ENCODE peak calls at places on chromosomes 6 and 20, in ten cellular contexts. One of them, this sample, is unnamed.

GRCh38 chr6:170178561-170179477 is 112.1 kb downstream of the DLL1 start:
- DNase-seq in COR-L47: peak
- DNase-seq in HEK293T: no peak
- DNase-seq in HFFc6: peak
- DNase-seq in transverse colon: peak
- DNase-seq in KBM-7: no peak
- DNase-seq in caudate nucleus: no peak
- DNase-seq in GM06990: no peak
- DNase-seq in iPS DF 19.7: no peak
- DNase-seq in SK-N-SH: peak
- DNase-seq in this sample: peak

GRCh38 chr20:2230671-2231488 is 64.9 kb upstream of the TGM3 start:
- DNase-seq in caudate nucleus: no peak
- DNase-seq in SK-N-SH: no peak
- DNase-seq in transverse colon: peak
- DNase-seq in iPS DF 19.7: no peak
- DNase-seq in GM06990: no peak
- DNase-seq in HEK293T: no peak
- DNase-seq in HFFc6: peak
- DNase-seq in COR-L47: no peak
- DNase-seq in KBM-7: no peak
- DNase-seq in this sample: peak

GRCh38 chr20:11376998-11377397 is 540.7 kb upstream of the BTBD3 start:
- DNase-seq in iPS DF 19.7: no peak
- DNase-seq in KBM-7: no peak
- DNase-seq in HEK293T: no peak
- DNase-seq in transverse colon: no peak
- DNase-seq in SK-N-SH: no peak
- DNase-seq in COR-L47: no peak
- DNase-seq in GM06990: no peak
- DNase-seq in caudate nucleus: no peak
- DNase-seq in HFFc6: no peak
- DNase-seq in this sample: no peak

GRCh38 chr6:32945106-32945761 is 4.4 kb upstream of the HLA-DMB start:
- DNase-seq in iPS DF 19.7: no peak
- DNase-seq in SK-N-SH: no peak
- DNase-seq in HEK293T: no peak
- DNase-seq in transverse colon: peak
- DNase-seq in GM06990: peak
- DNase-seq in HFFc6: no peak
- DNase-seq in COR-L47: no peak
- DNase-seq in caudate nucleus: no peak
- DNase-seq in KBM-7: peak
- DNase-seq in this sample: no peak

GRCh38 chr6:142548571-142548970 is 246.8 kb downstream of the ADGRG6 start:
- DNase-seq in HFFc6: no peak
- DNase-seq in HEK293T: no peak
- DNase-seq in transverse colon: no peak
- DNase-seq in iPS DF 19.7: no peak
- DNase-seq in KBM-7: no peak
- DNase-seq in caudate nucleus: no peak
- DNase-seq in SK-N-SH: no peak
- DNase-seq in GM06990: no peak
- DNase-seq in COR-L47: no peak
- DNase-seq in this sample: no peak

GRCh38 chr6:24524801-24525200 is 30.0 kb downstream of the ALDH5A1 start:
- DNase-seq in KBM-7: peak
- DNase-seq in HFFc6: peak
- DNase-seq in transverse colon: no peak
- DNase-seq in caudate nucleus: no peak
- DNase-seq in HEK293T: peak
- DNase-seq in GM06990: no peak
- DNase-seq in SK-N-SH: peak
- DNase-seq in COR-L47: peak
- DNase-seq in iPS DF 19.7: no peak
- DNase-seq in this sample: peak

GRCh38 chr20:6711950-6712634 is 55.4 kb upstream of the BMP2 start:
- DNase-seq in GM06990: no peak
- DNase-seq in HFFc6: no peak
- DNase-seq in transverse colon: peak
- DNase-seq in HEK293T: no peak
- DNase-seq in COR-L47: no peak
- DNase-seq in KBM-7: no peak
- DNase-seq in caudate nucleus: no peak
- DNase-seq in iPS DF 19.7: no peak
- DNase-seq in SK-N-SH: no peak
- DNase-seq in this sample: no peak

GRCh38 chr6:112622036-112622435 is 274.9 kb downstream of the RFPL4B start:
- DNase-seq in HFFc6: no peak
- DNase-seq in transverse colon: no peak
- DNase-seq in SK-N-SH: no peak
- DNase-seq in caudate nucleus: no peak
- DNase-seq in COR-L47: no peak
- DNase-seq in KBM-7: no peak
- DNase-seq in iPS DF 19.7: no peak
- DNase-seq in HEK293T: no peak
- DNase-seq in GM06990: no peak
- DNase-seq in this sample: no peak

GRCh38 chr6:81511423-81511822 is 241.1 kb downstream of the TENT5A start:
- DNase-seq in HFFc6: no peak
- DNase-seq in COR-L47: no peak
- DNase-seq in caudate nucleus: no peak
- DNase-seq in GM06990: no peak
- DNase-seq in HEK293T: no peak
- DNase-seq in SK-N-SH: no peak
- DNase-seq in KBM-7: no peak
- DNase-seq in iPS DF 19.7: no peak
- DNase-seq in transverse colon: peak
- DNase-seq in this sample: no peak

GRCh38 chr6:128388380-128388779 is 132.0 kb downstream of the PTPRK start:
- DNase-seq in KBM-7: no peak
- DNase-seq in iPS DF 19.7: no peak
- DNase-seq in HFFc6: no peak
- DNase-seq in COR-L47: no peak
- DNase-seq in HEK293T: no peak
- DNase-seq in transverse colon: no peak
- DNase-seq in GM06990: no peak
- DNase-seq in SK-N-SH: no peak
- DNase-seq in caudate nucleus: no peak
- DNase-seq in this sample: no peak

GRCh38 chr6:100472674-100473073 is 8.0 kb upstream of the SIM1 start:
- DNase-seq in COR-L47: no peak
- DNase-seq in SK-N-SH: no peak
- DNase-seq in GM06990: no peak
- DNase-seq in iPS DF 19.7: no peak
- DNase-seq in KBM-7: no peak
- DNase-seq in caudate nucleus: no peak
- DNase-seq in HFFc6: peak
- DNase-seq in transverse colon: no peak
- DNase-seq in HEK293T: no peak
- DNase-seq in this sample: no peak

GRCh38 chr20:22795897-22796296 is 211.5 kb upstream of the FOXA2 start:
- DNase-seq in SK-N-SH: no peak
- DNase-seq in iPS DF 19.7: no peak
- DNase-seq in HFFc6: peak
- DNase-seq in HEK293T: no peak
- DNase-seq in transverse colon: peak
- DNase-seq in caudate nucleus: no peak
- DNase-seq in COR-L47: no peak
- DNase-seq in KBM-7: no peak
- DNase-seq in GM06990: no peak
- DNase-seq in this sample: peak

GRCh38 chr20:51446656-51447055 is 95.9 kb downstream of the NFATC2 start:
- DNase-seq in transverse colon: peak
- DNase-seq in iPS DF 19.7: no peak
- DNase-seq in COR-L47: no peak
- DNase-seq in caudate nucleus: no peak
- DNase-seq in KBM-7: no peak
- DNase-seq in SK-N-SH: peak
- DNase-seq in HFFc6: peak
- DNase-seq in GM06990: no peak
- DNase-seq in HEK293T: peak
- DNase-seq in this sample: peak

GRCh38 chr6:25963426-25964123 is 973 bp downstream of the TRIM38 start:
- DNase-seq in HEK293T: no peak
- DNase-seq in transverse colon: no peak
- DNase-seq in KBM-7: peak
- DNase-seq in GM06990: no peak
- DNase-seq in HFFc6: no peak
- DNase-seq in COR-L47: no peak
- DNase-seq in SK-N-SH: no peak
- DNase-seq in iPS DF 19.7: peak
- DNase-seq in caudate nucleus: no peak
- DNase-seq in this sample: peak

GRCh38 chr20:10686356-10687169 is 12.8 kb upstream of the JAG1 start:
- DNase-seq in transverse colon: no peak
- DNase-seq in iPS DF 19.7: no peak
- DNase-seq in caudate nucleus: no peak
- DNase-seq in HEK293T: no peak
- DNase-seq in HFFc6: no peak
- DNase-seq in COR-L47: no peak
- DNase-seq in GM06990: no peak
- DNase-seq in SK-N-SH: no peak
- DNase-seq in KBM-7: no peak
- DNase-seq in this sample: no peak

GRCh38 chr6:144340541-144341371 is 55.6 kb downstream of the UTRN start:
- DNase-seq in COR-L47: no peak
- DNase-seq in iPS DF 19.7: no peak
- DNase-seq in GM06990: no peak
- DNase-seq in HFFc6: no peak
- DNase-seq in KBM-7: no peak
- DNase-seq in SK-N-SH: no peak
- DNase-seq in caudate nucleus: no peak
- DNase-seq in HEK293T: no peak
- DNase-seq in transverse colon: no peak
- DNase-seq in this sample: no peak

GRCh38 chr20:41091926-41092325 is 45.4 kb upstream of the PLCG1 start:
- DNase-seq in GM06990: no peak
- DNase-seq in COR-L47: no peak
- DNase-seq in HFFc6: no peak
- DNase-seq in KBM-7: no peak
- DNase-seq in HEK293T: no peak
- DNase-seq in iPS DF 19.7: no peak
- DNase-seq in transverse colon: no peak
- DNase-seq in SK-N-SH: no peak
- DNase-seq in caudate nucleus: no peak
- DNase-seq in this sample: no peak

GRCh38 chr6:155188707-155189496 is 74.9 kb upstream of the CLDN20 start:
- DNase-seq in HFFc6: peak
- DNase-seq in GM06990: no peak
- DNase-seq in KBM-7: no peak
- DNase-seq in HEK293T: no peak
- DNase-seq in SK-N-SH: no peak
- DNase-seq in iPS DF 19.7: no peak
- DNase-seq in COR-L47: no peak
- DNase-seq in transverse colon: no peak
- DNase-seq in caudate nucleus: no peak
- DNase-seq in this sample: peak

GRCh38 chr20:11917663-11918062 is at the start of gene BTBD3:
- DNase-seq in COR-L47: peak
- DNase-seq in HEK293T: no peak
- DNase-seq in GM06990: no peak
- DNase-seq in KBM-7: no peak
- DNase-seq in SK-N-SH: peak
- DNase-seq in HFFc6: peak
- DNase-seq in iPS DF 19.7: no peak
- DNase-seq in caudate nucleus: no peak
- DNase-seq in transverse colon: peak
- DNase-seq in this sample: peak

GRCh38 chr6:90005048-90005827 is 111.0 kb downstream of the GJA10 start:
- DNase-seq in caudate nucleus: no peak
- DNase-seq in HEK293T: no peak
- DNase-seq in COR-L47: peak
- DNase-seq in transverse colon: peak
- DNase-seq in SK-N-SH: no peak
- DNase-seq in GM06990: no peak
- DNase-seq in KBM-7: no peak
- DNase-seq in HFFc6: no peak
- DNase-seq in iPS DF 19.7: no peak
- DNase-seq in this sample: no peak

GRCh38 chr6:38150681-38151296 is 331.3 kb downstream of the ZFAND3 start:
- DNase-seq in KBM-7: no peak
- DNase-seq in transverse colon: no peak
- DNase-seq in COR-L47: no peak
- DNase-seq in SK-N-SH: no peak
- DNase-seq in HEK293T: no peak
- DNase-seq in caudate nucleus: no peak
- DNase-seq in iPS DF 19.7: no peak
- DNase-seq in GM06990: no peak
- DNase-seq in HFFc6: no peak
- DNase-seq in this sample: no peak

GRCh38 chr20:42083280-42083679 is 465.1 kb upstream of the CHD6 start:
- DNase-seq in COR-L47: no peak
- DNase-seq in SK-N-SH: peak
- DNase-seq in GM06990: no peak
- DNase-seq in transverse colon: no peak
- DNase-seq in iPS DF 19.7: no peak
- DNase-seq in caudate nucleus: no peak
- DNase-seq in HEK293T: no peak
- DNase-seq in HFFc6: no peak
- DNase-seq in KBM-7: no peak
- DNase-seq in this sample: no peak

GRCh38 chr20:62226707-62227590 is 6.9 kb upstream of the HRH3 start:
- DNase-seq in iPS DF 19.7: no peak
- DNase-seq in transverse colon: no peak
- DNase-seq in HEK293T: no peak
- DNase-seq in KBM-7: no peak
- DNase-seq in SK-N-SH: no peak
- DNase-seq in HFFc6: no peak
- DNase-seq in caudate nucleus: no peak
- DNase-seq in COR-L47: no peak
- DNase-seq in GM06990: no peak
- DNase-seq in this sample: no peak

GRCh38 chr20:38337561-38338140 is 8.6 kb upstream of the LBP start:
- DNase-seq in KBM-7: peak
- DNase-seq in SK-N-SH: peak
- DNase-seq in HFFc6: peak
- DNase-seq in GM06990: no peak
- DNase-seq in transverse colon: no peak
- DNase-seq in COR-L47: peak
- DNase-seq in caudate nucleus: no peak
- DNase-seq in iPS DF 19.7: peak
- DNase-seq in HEK293T: peak
- DNase-seq in this sample: no peak

GRCh38 chr20:16929756-16930155 is 181.6 kb downstream of the OTOR start:
- DNase-seq in SK-N-SH: no peak
- DNase-seq in iPS DF 19.7: no peak
- DNase-seq in COR-L47: no peak
- DNase-seq in HFFc6: no peak
- DNase-seq in HEK293T: no peak
- DNase-seq in GM06990: no peak
- DNase-seq in caudate nucleus: no peak
- DNase-seq in KBM-7: no peak
- DNase-seq in transverse colon: no peak
- DNase-seq in this sample: peak

GRCh38 chr20:3166913-3167342 is 6.4 kb downstream of the LZTS3 start:
- DNase-seq in KBM-7: no peak
- DNase-seq in caudate nucleus: no peak
- DNase-seq in transverse colon: no peak
- DNase-seq in GM06990: no peak
- DNase-seq in SK-N-SH: peak
- DNase-seq in HFFc6: no peak
- DNase-seq in iPS DF 19.7: no peak
- DNase-seq in COR-L47: no peak
- DNase-seq in HEK293T: no peak
- DNase-seq in this sample: no peak

GRCh38 chr6:47853766-47854165 is 71.9 kb downstream of the OPN5 start:
- DNase-seq in HFFc6: no peak
- DNase-seq in KBM-7: no peak
- DNase-seq in HEK293T: no peak
- DNase-seq in GM06990: no peak
- DNase-seq in iPS DF 19.7: no peak
- DNase-seq in transverse colon: no peak
- DNase-seq in caudate nucleus: no peak
- DNase-seq in COR-L47: no peak
- DNase-seq in SK-N-SH: no peak
- DNase-seq in this sample: no peak

GRCh38 chr20:48898210-48898609 is 23.3 kb upstream of the ARFGEF2 start:
- DNase-seq in HEK293T: no peak
- DNase-seq in transverse colon: no peak
- DNase-seq in KBM-7: no peak
- DNase-seq in SK-N-SH: no peak
- DNase-seq in iPS DF 19.7: no peak
- DNase-seq in GM06990: no peak
- DNase-seq in HFFc6: peak
- DNase-seq in COR-L47: no peak
- DNase-seq in caudate nucleus: no peak
- DNase-seq in this sample: no peak